ENCODE peak calls at places on chromosome 2, in four cellular contexts. P is natural killer cell, O is NCI-H1436 treated with DMSO at 0.1 percent for 48 hours, L is non-pigmented ciliary epithelial cell. Q is an unnamed sample.

GRCh38 chr2:240226672-240227537 is 86.4 kb upstream of the OTOS start:
- DNase-seq in O (no peak), P (peak), L (no peak), Q (no peak)

GRCh38 chr2:196718796-196719564 is 79.5 kb downstream of the CCDC150 start:
- DNase-seq in P (no peak), O (no peak), L (peak), Q (no peak)

GRCh38 chr2:233351423-233351822 is 2.9 kb upstream of the DGKD start:
- DNase-seq in O (no peak), L (no peak), P (no peak), Q (no peak)

GRCh38 chr2:237390235-237390634 is 23.7 kb downstream of the COL6A3 start:
- DNase-seq in O (no peak), P (no peak), L (no peak), Q (no peak)

GRCh38 chr2:125455110-125455509 is 1200.8 kb upstream of the GYPC start:
- DNase-seq in P (no peak), L (no peak), O (no peak), Q (no peak)

GRCh38 chr2:218859994-218860831 is 608 bp downstream of the WNT6 start:
- DNase-seq in O (no peak), L (no peak), P (no peak), Q (no peak)

GRCh38 chr2:70087703-70088507 is 628 bp downstream of the PCBP1 start:
- DNase-seq in P (peak), O (no peak), L (no peak), Q (no peak)

GRCh38 chr2:65576861-65577601 is 144.6 kb upstream of the SPRED2 start:
- DNase-seq in P (no peak), O (no peak), L (peak), Q (no peak)

GRCh38 chr2:181891966-181892794 is 650 bp downstream of the ITPRID2 start:
- DNase-seq in O (no peak), L (no peak), P (peak), Q (peak)

GRCh38 chr2:202418511-202418910 is 42.4 kb downstream of the BMPR2 start:
- DNase-seq in P (no peak), L (no peak), O (no peak), Q (no peak)

GRCh38 chr2:31384351-31384750 is 30.2 kb downstream of the XDH start:
- DNase-seq in P (no peak), L (peak), O (no peak), Q (no peak)

GRCh38 chr2:172380436-172381274 is 46.7 kb upstream of the ITGA6 start:
- DNase-seq in L (no peak), P (no peak), O (no peak), Q (no peak)